ENCODE peak calls at places on chromosome 11, in eight cellular contexts. O, K, J, F, A, C, Y and P are unnamed samples.
A peak's percentile ranks its signal among the peaks of the same experiment; 100 is the strongest.

GRCh38 chr11:126146454-126147192 is 64.8 kb downstream of the RPUSD4 start:
- DNase-seq in A (no peak), K (no peak), C (no peak), O (no peak), Y (no peak), F (no peak), J (peak; percentile 56), P (peak; percentile 55)

GRCh38 chr11:1333091-1333772 is 23.8 kb upstream of the TOLLIP start:
- DNase-seq in J (no peak), A (no peak), Y (no peak), F (no peak), K (no peak), O (no peak), C (no peak), P (no peak)

GRCh38 chr11:44680982-44681597 is 45.7 kb upstream of the TSPAN18 start:
- DNase-seq in F (peak; percentile 25), A (no peak), K (no peak), C (peak; percentile 46), J (peak; percentile 47), O (no peak), Y (no peak), P (no peak)

GRCh38 chr11:121964591-121964990 is 151.4 kb downstream of the BLID start:
- DNase-seq in F (peak; percentile 45), J (no peak), Y (no peak), K (no peak), C (peak; percentile 48), A (no peak), O (no peak), P (no peak)

GRCh38 chr11:45664376-45665205 is 831 bp downstream of the CHST1 start:
- DNase-seq in K (no peak), O (no peak), A (no peak), Y (peak; percentile 56), C (no peak), F (no peak), J (peak; percentile 38), P (no peak)

GRCh38 chr11:119711476-119711875 is 17.5 kb downstream of the NECTIN1 start:
- DNase-seq in C (no peak), K (no peak), J (no peak), F (no peak), A (no peak), Y (no peak), O (no peak), P (no peak)

GRCh38 chr11:83072689-83073242 is 1.1 kb upstream of the RAB30 start:
- DNase-seq in J (no peak), C (no peak), O (no peak), F (no peak), A (no peak), K (no peak), Y (peak; percentile 23), P (no peak)

GRCh38 chr11:110250168-110250567 is 46.2 kb downstream of the RDX start:
- DNase-seq in Y (no peak), C (no peak), J (no peak), O (no peak), K (no peak), A (no peak), F (no peak), P (no peak)

GRCh38 chr11:94800394-94800793 is 32.2 kb downstream of the AMOTL1 start:
- DNase-seq in K (no peak), C (peak; percentile 24), A (no peak), F (no peak), O (peak; percentile 71), J (no peak), Y (no peak), P (no peak)

GRCh38 chr11:65418431-65418680 is 4.2 kb upstream of the NEAT1 start:
- DNase-seq in O (no peak), A (no peak), C (no peak), K (no peak), Y (no peak), F (peak; percentile 57), J (no peak), P (no peak)

GRCh38 chr11:61669417-61669816 is 10.8 kb upstream of the DAGLA start:
- DNase-seq in C (no peak), K (no peak), A (no peak), O (no peak), Y (no peak), F (no peak), J (no peak), P (no peak)

GRCh38 chr11:8009856-8010255 is 22.7 kb downstream of the EIF3F start:
- DNase-seq in Y (no peak), A (no peak), K (no peak), F (no peak), J (no peak), O (no peak), C (no peak), P (no peak)

GRCh38 chr11:77884186-77884828 is 63.4 kb downstream of the AAMDC start:
- DNase-seq in A (no peak), F (peak; percentile 64), C (peak; percentile 92), K (no peak), J (no peak), Y (no peak), O (no peak), P (no peak)

GRCh38 chr11:14908214-14908880 is 16.3 kb upstream of the CYP2R1 start:
- DNase-seq in Y (peak; percentile 19), A (peak; percentile 34), O (peak; percentile 19), K (no peak), C (peak; percentile 33), J (no peak), F (peak; percentile 62), P (no peak)

GRCh38 chr11:459511-460220 is 9.6 kb downstream of the PTDSS2 start:
- DNase-seq in J (no peak), Y (no peak), C (no peak), K (no peak), A (no peak), O (no peak), F (no peak), P (no peak)

GRCh38 chr11:108568183-108568858 is 25.2 kb downstream of the EXPH5 start:
- DNase-seq in O (no peak), Y (no peak), F (no peak), J (no peak), K (peak; percentile 66), C (no peak), A (no peak), P (no peak)

GRCh38 chr11:30322162-30322561 is 742 bp upstream of the ARL14EP start:
- DNase-seq in F (no peak), A (no peak), J (no peak), O (no peak), C (no peak), K (no peak), Y (no peak), P (no peak)

GRCh38 chr11:7538023-7538422 is 24.2 kb downstream of the PPFIBP2 start:
- DNase-seq in K (no peak), F (no peak), Y (no peak), O (peak; percentile 31), J (no peak), A (no peak), C (no peak), P (no peak)

GRCh38 chr11:122229078-122229477 is 113.1 kb upstream of the BLID start:
- DNase-seq in F (no peak), J (no peak), C (peak; percentile 79), Y (no peak), O (no peak), A (no peak), K (no peak), P (no peak)

GRCh38 chr11:16966633-16967346 is 47.4 kb downstream of the PLEKHA7 start:
- DNase-seq in O (no peak), K (no peak), Y (no peak), F (no peak), A (peak; percentile 74), J (no peak), C (no peak), P (no peak)

GRCh38 chr11:108754901-108755625 is 90.2 kb downstream of the DDX10 start:
- DNase-seq in Y (no peak), K (no peak), O (no peak), F (peak; percentile 42), J (no peak), A (no peak), C (peak; percentile 46), P (no peak)

GRCh38 chr11:125551835-125552342 is 17.4 kb upstream of the EI24 start:
- DNase-seq in J (no peak), F (no peak), K (no peak), O (no peak), A (no peak), C (no peak), Y (no peak), P (no peak)

GRCh38 chr11:16280256-16280682 is 76.1 kb downstream of the SOX6 start:
- DNase-seq in J (no peak), Y (no peak), K (peak; percentile 12), F (peak; percentile 6), O (no peak), C (peak; percentile 19), A (peak; percentile 92), P (no peak)

GRCh38 chr11:66450610-66451009 is 12.0 kb upstream of the MRPL11 start:
- DNase-seq in A (no peak), Y (no peak), F (no peak), J (no peak), K (no peak), O (no peak), C (no peak), P (no peak)
- TF ChIP-seq CTCF in A (no peak), Y (no peak), F (no peak), J (no peak), K (no peak), O (no peak), C (no peak), P (no peak)

GRCh38 chr11:42175203-42175602 is 715.8 kb upstream of the LRRC4C start:
- DNase-seq in K (no peak), F (peak; percentile 77), J (no peak), Y (no peak), A (no peak), O (no peak), C (peak; percentile 95), P (no peak)
- TF ChIP-seq CTCF in K (no peak), F (no peak), J (no peak), Y (no peak), A (no peak), O (no peak), C (no peak), P (no peak)

DNA sequence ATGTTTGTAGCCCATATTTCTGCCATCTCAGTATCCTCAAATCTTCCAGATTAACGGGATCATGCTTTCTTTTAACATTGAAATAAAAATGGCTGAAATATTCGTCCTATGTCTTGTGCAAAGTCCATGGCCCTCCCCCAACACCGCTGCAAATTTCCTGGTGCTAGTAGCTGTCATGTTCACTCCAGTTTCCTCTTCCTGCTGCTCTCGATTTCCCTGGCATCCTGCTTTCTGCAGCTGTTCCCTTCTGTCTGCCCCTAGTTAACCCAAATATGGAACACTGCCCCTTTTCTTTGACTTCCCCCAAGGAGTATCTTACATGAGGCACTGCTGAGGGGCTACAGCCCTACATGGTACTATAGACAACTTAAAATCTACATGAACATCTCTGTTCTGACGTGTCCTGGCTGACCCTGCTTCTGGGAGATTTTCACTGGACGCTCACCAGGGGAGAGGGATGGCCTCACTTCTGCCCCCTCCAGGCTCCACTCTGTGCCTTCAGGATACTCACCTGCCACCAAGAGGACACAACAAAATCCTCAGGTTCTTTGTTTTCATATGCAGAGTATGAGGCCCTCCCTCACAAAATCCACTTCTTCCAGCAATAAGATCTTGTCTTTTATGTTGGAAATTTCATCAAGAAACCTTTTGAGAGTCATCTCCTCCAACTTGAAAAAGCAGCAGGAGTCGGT is 29.4 kb upstream of the SCUBE2 start:
- DNase-seq in A (no peak), Y (peak; percentile 66), K (no peak), O (no peak), F (no peak), C (no peak), J (peak; percentile 72), P (no peak)
- TF ChIP-seq CTCF in A (no peak), Y (peak; percentile 23), K (no peak), O (peak; percentile 18), F (peak; percentile 23), C (peak; percentile 4), J (peak; percentile 54), P (peak; percentile 41)

GRCh38 chr11:117618956-117619355 is 178.1 kb downstream of the DSCAML1 start:
- DNase-seq in Y (peak; percentile 68), J (peak; percentile 59), K (no peak), A (no peak), O (no peak), C (no peak), F (no peak), P (no peak)
- TF ChIP-seq CTCF in Y (peak; percentile 67), J (no peak), K (no peak), A (no peak), O (peak; percentile 13), C (no peak), F (no peak), P (peak; percentile 17)